ENCODE peak calls at places on chromosomes 7 and 10, in seven cellular contexts. S is breast epithelium, D is testis, B is gastrocnemius medialis, G is Peyer's patch, T is IMR-90, C is A549. W is an unnamed sample.

GRCh38 chr10:81082621-81083376 is 545.1 kb downstream of the SH2D4B start:
- DNase-seq in D (no peak), T (no peak), G (no peak), S (no peak), C (no peak), B (no peak), W (no peak)

GRCh38 chr10:7458554-7458953 is 47.7 kb upstream of the SFMBT2 start:
- DNase-seq in T (peak; percentile 1), G (no peak), D (no peak), S (no peak), C (no peak), B (no peak), W (no peak)

GRCh38 chr10:104819731-104820130 is 178.6 kb downstream of the SORCS3 start:
- DNase-seq in T (no peak), B (no peak), G (no peak), D (no peak), C (no peak), S (no peak), W (no peak)

GRCh38 chr7:158957921-158958471 is 101.6 kb downstream of the DYNC2I1 start:
- DNase-seq in T (no peak), C (no peak), B (no peak), D (peak; percentile 41), S (peak; percentile 58), G (no peak), W (peak; percentile 68)

GRCh38 chr7:127632276-127632910 is 14.5 kb upstream of the PAX4 start:
- DNase-seq in T (peak; percentile 93), D (no peak), B (no peak), G (no peak), S (no peak), C (no peak), W (no peak)

GRCh38 chr7:421056-421991 is 98.3 kb downstream of the PDGFA start:
- DNase-seq in D (no peak), G (no peak), B (no peak), S (no peak), T (no peak), C (no peak), W (no peak)

GRCh38 chr7:2807846-2808772 is 36.0 kb downstream of the GNA12 start:
- DNase-seq in B (no peak), T (peak; percentile 68), C (no peak), G (no peak), D (no peak), S (no peak), W (peak; percentile 70)

GRCh38 chr7:96316949-96317348 is 4.9 kb downstream of the SLC25A13 start:
- DNase-seq in D (no peak), S (no peak), C (no peak), T (no peak), B (no peak), G (no peak), W (no peak)

GRCh38 chr7:93150200-93150835 is 2.1 kb upstream of the SAMD9L start:
- DNase-seq in T (peak; percentile 73), G (no peak), C (no peak), S (no peak), B (no peak), D (no peak), W (no peak)

GRCh38 chr10:122510736-122511135 is 49.4 kb downstream of the HTRA1 start:
- DNase-seq in C (no peak), D (no peak), G (no peak), T (no peak), S (no peak), B (no peak), W (no peak)

GRCh38 chr7:105473163-105473562 is 48.9 kb downstream of the PUS7 start:
- DNase-seq in S (no peak), T (peak; percentile 91), G (no peak), B (no peak), C (no peak), D (peak; percentile 20), W (no peak)

GRCh38 chr10:13048762-13049161 is 47.2 kb upstream of the CCDC3 start:
- DNase-seq in T (no peak), G (no peak), B (no peak), C (no peak), D (no peak), S (no peak), W (no peak)

GRCh38 chr7:77416621-77417371 is 647 bp upstream of the GSAP start:
- DNase-seq in T (no peak), B (no peak), D (no peak), S (no peak), C (peak; percentile 31), G (no peak), W (no peak)

GRCh38 chr7:130365093-130365492 is 15.2 kb upstream of the CPA1 start:
- DNase-seq in S (no peak), G (no peak), D (no peak), C (no peak), B (no peak), T (no peak), W (no peak)

GRCh38 chr7:135168489-135169140 is 1.9 kb downstream of the CYREN start:
- DNase-seq in B (no peak), C (no peak), G (no peak), S (no peak), D (no peak), T (no peak), W (peak; percentile 67)

GRCh38 chr7:142248166-142249160 is 9.4 kb downstream of the PRSS58 start:
- DNase-seq in T (no peak), S (no peak), B (no peak), C (no peak), D (no peak), G (no peak), W (no peak)

GRCh38 chr7:151423936-151424335 is 14.1 kb upstream of the WDR86 start:
- DNase-seq in G (no peak), B (no peak), S (no peak), T (no peak), C (no peak), D (no peak), W (no peak)

GRCh38 chr7:102453319-102453718 is 11.3 kb downstream of the ALKBH4 start:
- DNase-seq in D (no peak), T (no peak), S (no peak), B (no peak), C (no peak), G (no peak), W (no peak)

GRCh38 chr7:102452451-102452850 is 12.2 kb downstream of the ALKBH4 start:
- DNase-seq in D (no peak), T (no peak), S (no peak), B (no peak), G (no peak), C (no peak), W (no peak)

GRCh38 chr7:102450242-102450641 is 14.4 kb downstream of the ALKBH4 start:
- DNase-seq in D (no peak), T (no peak), G (peak; percentile 64), C (no peak), S (no peak), B (no peak), W (no peak)

GRCh38 chr7:102449136-102449535 is 15.5 kb downstream of the ALKBH4 start:
- DNase-seq in G (no peak), T (no peak), B (no peak), C (no peak), D (no peak), S (no peak), W (no peak)

DNA sequence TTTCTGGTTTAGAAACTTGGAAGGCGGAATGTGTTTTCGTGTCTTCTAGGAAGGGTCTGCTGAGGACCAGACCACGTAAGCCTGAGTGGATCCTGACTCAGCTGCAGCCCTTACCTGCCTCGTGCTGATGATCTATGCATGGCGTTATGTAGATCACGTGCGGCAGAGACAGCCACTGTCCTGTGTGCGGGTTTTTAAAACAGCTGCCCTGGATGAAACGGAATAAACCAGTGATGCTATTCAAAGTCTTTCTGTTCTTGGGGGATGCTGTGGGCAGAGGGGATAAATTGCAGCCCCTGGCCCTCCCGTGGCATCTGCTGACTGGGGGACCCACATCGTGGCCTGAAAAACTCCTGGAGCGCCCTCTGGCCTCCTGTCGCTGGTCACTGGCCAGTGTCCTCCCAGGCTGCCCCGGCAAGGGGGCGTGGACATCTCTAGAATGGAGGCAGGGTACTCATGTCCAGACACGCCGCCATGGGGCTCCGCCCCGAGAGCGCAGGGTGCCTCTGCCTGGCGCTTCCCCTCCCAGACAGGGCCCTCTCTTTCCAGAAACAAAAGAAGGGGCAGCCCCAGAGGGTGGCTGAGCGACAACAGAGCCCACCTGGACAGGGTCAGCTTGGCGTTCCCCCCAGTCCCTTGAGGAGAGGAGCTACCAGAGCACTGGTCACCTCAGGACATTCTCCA is 13.2 kb downstream of the ALKBH4 start:
- DNase-seq in B (no peak), T (no peak), D (no peak), C (no peak), G (no peak), S (no peak), W (no peak)
- TF ChIP-seq POLR2A in B (no peak), T (no peak), D (no peak), C (no peak), G (no peak), S (no peak), W (no peak)

DNA sequence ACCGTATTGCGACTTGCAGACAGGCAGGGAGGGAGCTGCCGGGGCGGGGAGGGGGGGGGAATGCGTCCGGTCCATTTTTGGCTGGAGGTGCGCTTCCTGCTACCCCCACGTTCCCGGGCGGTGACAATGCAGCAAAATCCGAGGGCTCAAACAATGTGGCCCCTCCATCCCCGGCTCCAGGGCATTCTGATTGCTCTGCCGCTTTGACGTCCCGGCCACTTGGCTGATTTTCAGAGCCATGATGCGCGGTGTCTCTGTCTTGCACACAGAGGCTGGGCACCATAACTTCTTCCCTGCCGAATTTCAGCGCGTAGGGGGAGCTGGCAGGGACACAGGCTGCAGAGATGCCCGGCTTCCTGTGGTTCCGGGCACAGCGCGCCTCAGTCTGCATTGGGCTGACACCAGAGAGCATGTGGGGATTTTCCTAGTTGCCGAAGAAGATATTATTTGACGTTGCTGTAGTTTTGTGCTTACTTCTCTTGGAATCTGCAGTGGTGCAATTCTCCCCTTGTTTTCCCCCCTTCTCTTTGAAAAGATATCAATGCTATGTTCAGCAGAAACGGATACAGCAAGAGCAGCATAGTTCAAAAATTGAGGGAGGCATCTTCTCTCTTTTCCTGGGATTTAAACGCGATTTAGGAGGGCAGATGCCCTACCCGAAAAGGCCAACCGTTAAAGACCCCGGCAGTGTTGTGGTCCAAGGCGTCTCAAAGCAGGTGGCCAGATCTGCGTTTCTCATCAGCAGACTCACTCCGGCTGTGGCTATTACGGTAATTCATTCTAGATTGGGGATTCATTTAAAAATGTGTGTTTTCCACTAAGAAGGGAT is 1.4 kb downstream of the HECW1 start:
- DNase-seq in T (no peak), D (no peak), G (no peak), B (no peak), C (no peak), S (no peak), W (no peak)
- H3K4me3 ChIP-seq in T (peak overlapping the region; percentile 39), D (peak overlapping the region; percentile 50), G (no peak overlapping the region), B (peak overlapping the region; percentile 46), C (peak overlapping the region; percentile 42), S (peak overlapping the region; percentile 32), W (no peak overlapping the region)

GRCh38 chr10:95880704-95881103 is 27.1 kb upstream of the CC2D2B start:
- DNase-seq in C (no peak), B (no peak), T (no peak), S (no peak), D (no peak), G (no peak), W (no peak)
- TF ChIP-seq POLR2A in C (no peak), B (no peak), T (no peak), S (no peak), D (no peak), G (no peak), W (no peak)

DNA sequence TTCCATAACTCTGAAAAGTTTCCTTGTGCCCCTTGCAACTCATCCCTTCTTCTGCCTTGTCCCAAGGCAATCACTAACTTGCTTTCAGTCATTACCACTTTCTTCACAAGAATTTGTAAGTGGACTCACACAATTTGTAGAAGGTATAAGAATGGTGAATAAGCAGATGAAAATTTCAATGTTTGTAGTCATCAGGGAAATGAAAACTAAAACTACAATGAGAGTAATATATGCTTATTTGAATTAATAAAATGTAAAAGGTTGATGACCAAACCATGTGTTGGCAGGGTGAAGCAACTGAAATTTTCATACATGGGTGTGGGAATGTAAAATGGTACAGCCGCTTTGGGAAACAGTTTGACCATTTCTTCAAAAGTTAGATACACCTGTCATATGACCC is 79.7 kb downstream of the GNAT3 start:
- DNase-seq in C (no peak), G (no peak), D (no peak), B (no peak), S (no peak), T (peak; percentile 57), W (no peak)
- H3K4me3 ChIP-seq in C (no peak overlapping the region), G (no peak overlapping the region), D (no peak overlapping the region), B (no peak overlapping the region), S (no peak overlapping the region), T (no peak overlapping the region), W (no peak overlapping the region)